ENCODE peak calls at places on chromosomes 13 and 19, in six cellular contexts. One of them, this sample, is unnamed.

GRCh38 chr19:39736088-39736487 is 1.7 kb downstream of the CLC start:
- DNase-seq in choroid plexus epithelial cell: no peak
- DNase-seq in suprapubic skin: no peak
- DNase-seq in lung: no peak
- DNase-seq in WERI-Rb-1: no peak
- DNase-seq in A549: no peak
- DNase-seq in this sample: no peak

GRCh38 chr13:20475927-20476691 is 49.5 kb downstream of the CRYL1 start:
- DNase-seq in choroid plexus epithelial cell: peak; percentile 79
- DNase-seq in suprapubic skin: no peak
- DNase-seq in lung: no peak
- DNase-seq in WERI-Rb-1: no peak
- DNase-seq in A549: no peak
- DNase-seq in this sample: no peak

GRCh38 chr19:43950834-43951626 is at the start of gene ZNF221:
- DNase-seq in choroid plexus epithelial cell: peak; percentile 99
- DNase-seq in suprapubic skin: peak; percentile 89
- DNase-seq in lung: peak; percentile 92
- DNase-seq in WERI-Rb-1: peak; percentile 94
- DNase-seq in A549: peak; percentile 99
- DNase-seq in this sample: peak; percentile 94

GRCh38 chr13:74836628-74837027 is 645.3 kb downstream of the TBC1D4 start:
- DNase-seq in choroid plexus epithelial cell: no peak
- DNase-seq in suprapubic skin: no peak
- DNase-seq in lung: no peak
- DNase-seq in WERI-Rb-1: no peak
- DNase-seq in A549: no peak
- DNase-seq in this sample: no peak

GRCh38 chr19:5480427-5480836 is 25.2 kb downstream of the ZNRF4 start:
- DNase-seq in choroid plexus epithelial cell: peak; percentile 29
- DNase-seq in suprapubic skin: no peak
- DNase-seq in lung: no peak
- DNase-seq in WERI-Rb-1: peak; percentile 47
- DNase-seq in A549: peak; percentile 54
- DNase-seq in this sample: peak; percentile 16

GRCh38 chr19:47172666-47173455 is 42.2 kb downstream of the SAE1 start:
- DNase-seq in choroid plexus epithelial cell: no peak
- DNase-seq in suprapubic skin: no peak
- DNase-seq in lung: no peak
- DNase-seq in WERI-Rb-1: no peak
- DNase-seq in A549: no peak
- DNase-seq in this sample: no peak

GRCh38 chr19:4800591-4801081 is 9.1 kb downstream of the FEM1A start:
- DNase-seq in choroid plexus epithelial cell: no peak
- DNase-seq in suprapubic skin: peak; percentile 90
- DNase-seq in lung: peak; percentile 84
- DNase-seq in WERI-Rb-1: no peak
- DNase-seq in A549: no peak
- DNase-seq in this sample: peak; percentile 83

GRCh38 chr13:99985886-99986527 is 4.4 kb downstream of the ZIC2 start:
- DNase-seq in choroid plexus epithelial cell: no peak
- DNase-seq in suprapubic skin: no peak
- DNase-seq in lung: no peak
- DNase-seq in WERI-Rb-1: peak; percentile 4
- DNase-seq in A549: no peak
- DNase-seq in this sample: no peak

GRCh38 chr13:74979703-74980102 is 502.3 kb downstream of the TBC1D4 start:
- DNase-seq in choroid plexus epithelial cell: no peak
- DNase-seq in suprapubic skin: no peak
- DNase-seq in lung: no peak
- DNase-seq in WERI-Rb-1: peak; percentile 40
- DNase-seq in A549: no peak
- DNase-seq in this sample: no peak

GRCh38 chr19:15241259-15241658 is 9.0 kb upstream of the EPHX3 start:
- DNase-seq in choroid plexus epithelial cell: no peak
- DNase-seq in suprapubic skin: no peak
- DNase-seq in lung: no peak
- DNase-seq in WERI-Rb-1: no peak
- DNase-seq in A549: no peak
- DNase-seq in this sample: no peak

GRCh38 chr19:49423985-49424303 is 703 bp upstream of the PTH2 start:
- DNase-seq in choroid plexus epithelial cell: no peak
- DNase-seq in suprapubic skin: no peak
- DNase-seq in lung: no peak
- DNase-seq in WERI-Rb-1: no peak
- DNase-seq in A549: no peak
- DNase-seq in this sample: no peak

GRCh38 chr13:20170931-20171330 is 10.1 kb upstream of the GJA3 start:
- DNase-seq in choroid plexus epithelial cell: no peak
- DNase-seq in suprapubic skin: no peak
- DNase-seq in lung: no peak
- DNase-seq in WERI-Rb-1: no peak
- DNase-seq in A549: no peak
- DNase-seq in this sample: no peak

GRCh38 chr13:66926851-66927524 is 303.1 kb downstream of the PCDH9 start:
- DNase-seq in choroid plexus epithelial cell: peak; percentile 50
- DNase-seq in suprapubic skin: no peak
- DNase-seq in lung: no peak
- DNase-seq in WERI-Rb-1: no peak
- DNase-seq in A549: peak; percentile 33
- DNase-seq in this sample: peak; percentile 97

GRCh38 chr13:110546933-110547332 is 14.6 kb downstream of the RAB20 start:
- DNase-seq in choroid plexus epithelial cell: peak; percentile 95
- DNase-seq in suprapubic skin: no peak
- DNase-seq in lung: peak; percentile 88
- DNase-seq in WERI-Rb-1: no peak
- DNase-seq in A549: peak; percentile 81
- DNase-seq in this sample: peak; percentile 92

GRCh38 chr19:17687857-17688784 is at the start of gene UNC13A:
- DNase-seq in choroid plexus epithelial cell: peak; percentile 53
- DNase-seq in suprapubic skin: no peak
- DNase-seq in lung: no peak
- DNase-seq in WERI-Rb-1: peak; percentile 83
- DNase-seq in A549: peak; percentile 39
- DNase-seq in this sample: no peak
- H3K4me3 ChIP-seq in choroid plexus epithelial cell: peak within 1 kb of the TSS; percentile 52
- H3K4me3 ChIP-seq in suprapubic skin: no peak within 1 kb of the TSS
- H3K4me3 ChIP-seq in lung: no peak within 1 kb of the TSS
- H3K4me3 ChIP-seq in WERI-Rb-1: peak within 1 kb of the TSS; percentile 98
- H3K4me3 ChIP-seq in A549: peak within 1 kb of the TSS; percentile 50
- H3K4me3 ChIP-seq in this sample: no peak within 1 kb of the TSS

DNA sequence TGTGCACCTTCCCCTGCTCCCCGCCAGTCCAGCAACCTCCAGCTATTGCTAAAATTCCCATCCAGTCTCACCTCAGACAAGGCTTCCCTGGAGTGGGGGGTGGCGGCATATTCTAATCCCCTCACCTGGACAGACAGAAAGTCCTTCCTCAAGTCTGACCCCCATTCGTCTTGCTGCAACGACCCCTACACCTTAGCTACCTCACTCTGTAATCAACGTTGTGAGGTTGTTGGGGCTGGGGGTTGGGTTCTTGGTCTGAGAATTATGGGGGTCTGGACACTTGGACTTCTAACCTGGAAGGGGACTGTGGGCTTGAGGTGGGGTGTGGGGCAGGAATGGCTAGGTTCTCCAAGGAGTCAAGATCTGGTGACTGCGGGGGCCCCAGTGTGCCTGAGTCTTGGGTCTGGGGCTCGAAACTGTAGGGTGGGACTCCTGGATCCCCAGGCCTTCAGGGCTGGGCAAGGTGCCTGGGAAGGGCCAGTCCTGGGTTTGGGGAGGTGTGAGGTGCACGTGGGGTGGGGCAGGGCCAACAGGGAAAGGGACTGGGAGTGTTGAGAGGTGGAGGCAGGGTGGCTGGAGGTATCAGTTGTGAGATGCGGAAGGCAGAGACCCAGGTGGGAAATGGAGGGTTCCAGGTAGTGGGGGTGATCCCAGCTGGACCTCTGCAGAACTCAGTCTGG is 1.3 kb downstream of the FOXA3 start:
- DNase-seq in choroid plexus epithelial cell: no peak
- DNase-seq in suprapubic skin: no peak
- DNase-seq in lung: no peak
- DNase-seq in WERI-Rb-1: no peak
- DNase-seq in A549: no peak
- DNase-seq in this sample: no peak
- H3K4me3 ChIP-seq in choroid plexus epithelial cell: no peak overlapping the region
- H3K4me3 ChIP-seq in suprapubic skin: no peak overlapping the region
- H3K4me3 ChIP-seq in lung: no peak overlapping the region
- H3K4me3 ChIP-seq in WERI-Rb-1: no peak overlapping the region
- H3K4me3 ChIP-seq in A549: no peak overlapping the region
- H3K4me3 ChIP-seq in this sample: no peak overlapping the region

GRCh38 chr19:35060160-35060855 is 18.8 kb downstream of the HPN start:
- DNase-seq in choroid plexus epithelial cell: no peak
- DNase-seq in suprapubic skin: no peak
- DNase-seq in lung: no peak
- DNase-seq in WERI-Rb-1: no peak
- DNase-seq in A549: no peak
- DNase-seq in this sample: no peak
- H3K4me3 ChIP-seq in choroid plexus epithelial cell: no peak overlapping the region
- H3K4me3 ChIP-seq in suprapubic skin: no peak overlapping the region
- H3K4me3 ChIP-seq in lung: no peak overlapping the region
- H3K4me3 ChIP-seq in WERI-Rb-1: no peak overlapping the region
- H3K4me3 ChIP-seq in A549: no peak overlapping the region
- H3K4me3 ChIP-seq in this sample: no peak overlapping the region

DNA sequence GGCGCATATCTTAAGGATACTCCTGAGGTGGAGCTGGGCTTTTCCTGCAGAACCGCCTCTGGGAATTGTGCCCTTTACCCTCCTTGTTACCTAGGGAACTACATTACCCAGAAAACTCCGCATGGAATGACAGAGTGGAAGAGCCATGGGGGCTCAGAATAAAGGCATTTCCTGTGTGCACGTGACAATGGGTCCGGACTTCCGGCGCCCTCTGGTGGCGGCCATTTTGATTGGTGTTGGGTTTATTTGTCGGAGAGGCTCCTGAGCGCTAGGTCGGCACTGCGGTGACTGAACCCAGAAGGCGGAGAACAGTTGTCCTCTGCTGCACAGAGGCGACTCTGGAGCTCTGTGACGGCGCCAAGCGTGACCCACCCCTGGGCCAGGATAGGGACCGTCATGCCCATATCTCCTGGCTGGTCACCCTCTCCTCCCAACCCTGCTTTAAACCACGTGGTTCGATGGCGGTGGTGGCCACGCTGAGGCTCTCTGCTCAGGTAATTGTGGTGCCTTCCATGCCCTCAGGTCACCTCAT is at the start of gene ZNF587B:
- DNase-seq in choroid plexus epithelial cell: peak; percentile 84
- DNase-seq in suprapubic skin: no peak
- DNase-seq in lung: peak; percentile 55
- DNase-seq in WERI-Rb-1: peak; percentile 91
- DNase-seq in A549: peak; percentile 45
- DNase-seq in this sample: peak; percentile 78
- H3K4me3 ChIP-seq in choroid plexus epithelial cell: peak within 1 kb of the TSS; percentile 79
- H3K4me3 ChIP-seq in suprapubic skin: peak within 1 kb of the TSS; percentile 28
- H3K4me3 ChIP-seq in lung: peak within 1 kb of the TSS; percentile 54
- H3K4me3 ChIP-seq in WERI-Rb-1: peak within 1 kb of the TSS; percentile 67
- H3K4me3 ChIP-seq in A549: no peak within 1 kb of the TSS
- H3K4me3 ChIP-seq in this sample: peak within 1 kb of the TSS; percentile 59

DNA sequence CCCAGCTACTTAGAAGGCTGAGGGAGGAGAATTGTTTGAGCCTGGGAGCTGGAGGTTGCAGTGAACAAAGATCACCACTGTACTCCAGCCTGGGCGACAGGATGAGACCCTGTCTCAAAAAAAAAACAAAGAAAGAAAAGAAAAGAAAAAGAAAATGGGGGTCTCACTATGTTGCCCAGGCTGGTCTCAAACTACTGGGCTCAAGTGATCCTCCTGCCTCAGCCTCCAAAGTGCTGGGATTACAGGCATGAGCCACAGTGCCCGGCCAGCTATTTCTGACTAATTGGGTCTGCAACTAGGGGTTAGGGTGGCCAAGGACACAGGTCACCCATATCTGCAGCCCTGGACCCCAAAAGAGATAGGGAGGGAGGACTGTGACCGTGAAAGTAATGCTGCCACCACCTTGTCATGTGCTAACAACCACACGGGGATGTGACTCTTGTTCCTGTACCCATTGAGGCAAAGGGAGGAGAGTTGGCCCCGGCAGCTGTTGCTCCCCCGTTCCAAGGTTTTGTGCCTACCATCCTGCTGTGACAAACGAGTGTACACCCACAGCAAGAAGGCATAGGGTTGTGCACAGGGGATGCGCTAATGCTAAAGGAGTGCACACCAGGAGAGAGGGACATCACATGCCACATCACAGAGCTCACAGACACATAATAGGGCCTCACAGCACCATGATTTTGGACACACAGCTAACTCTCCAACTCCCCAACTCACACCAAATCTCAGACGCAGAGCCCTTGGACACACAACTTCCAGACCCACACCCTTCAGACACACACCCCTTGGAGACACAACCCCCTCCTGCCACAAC is 619 bp downstream of the MEF2B start:
- DNase-seq in choroid plexus epithelial cell: no peak
- DNase-seq in suprapubic skin: no peak
- DNase-seq in lung: no peak
- DNase-seq in WERI-Rb-1: no peak
- DNase-seq in A549: no peak
- DNase-seq in this sample: no peak
- H3K4me3 ChIP-seq in choroid plexus epithelial cell: no peak overlapping the region
- H3K4me3 ChIP-seq in suprapubic skin: peak overlapping the region; percentile 27
- H3K4me3 ChIP-seq in lung: no peak overlapping the region
- H3K4me3 ChIP-seq in WERI-Rb-1: peak overlapping the region; percentile 23
- H3K4me3 ChIP-seq in A549: no peak overlapping the region
- H3K4me3 ChIP-seq in this sample: no peak overlapping the region

This sample was measured in bronchial epithelial cell.